ENCODE peak calls at places on chromosomes 3 and 15, in four cellular contexts. One of them, this sample, is unnamed.

GRCh38 chr15:27679621-27680521 is 419.2 kb downstream of the OCA2 start:
- DNase-seq in fibroblast of the aortic adventitia: no peak
- DNase-seq in ACHN: no peak
- DNase-seq in GM20000: no peak
- DNase-seq in this sample: no peak

GRCh38 chr3:67524046-67524445 is 130.4 kb downstream of the SUCLG2 start:
- DNase-seq in fibroblast of the aortic adventitia: no peak
- DNase-seq in ACHN: no peak
- DNase-seq in GM20000: no peak
- DNase-seq in this sample: peak; percentile 67

GRCh38 chr15:51232581-51232980 is 105.8 kb downstream of the CYP19A1 start:
- DNase-seq in fibroblast of the aortic adventitia: no peak
- DNase-seq in ACHN: no peak
- DNase-seq in GM20000: no peak
- DNase-seq in this sample: peak; percentile 1

GRCh38 chr15:60299452-60300047 is 98.2 kb downstream of the ANXA2 start:
- DNase-seq in fibroblast of the aortic adventitia: no peak
- DNase-seq in ACHN: no peak
- DNase-seq in GM20000: no peak
- DNase-seq in this sample: peak; percentile 60

GRCh38 chr3:39569095-39569494 is 101.6 kb downstream of the MOBP start:
- DNase-seq in fibroblast of the aortic adventitia: no peak
- DNase-seq in ACHN: no peak
- DNase-seq in GM20000: no peak
- DNase-seq in this sample: no peak

GRCh38 chr3:194755689-194756459 is 70.2 kb downstream of the FAM43A start:
- DNase-seq in fibroblast of the aortic adventitia: no peak
- DNase-seq in ACHN: no peak
- DNase-seq in GM20000: no peak
- DNase-seq in this sample: no peak

GRCh38 chr3:169305460-169305859 is 358.1 kb downstream of the MECOM start:
- DNase-seq in fibroblast of the aortic adventitia: no peak
- DNase-seq in ACHN: no peak
- DNase-seq in GM20000: no peak
- DNase-seq in this sample: no peak

GRCh38 chr3:5275529-5275928 is 88.0 kb downstream of the EDEM1 start:
- DNase-seq in fibroblast of the aortic adventitia: peak; percentile 4
- DNase-seq in ACHN: no peak
- DNase-seq in GM20000: no peak
- DNase-seq in this sample: no peak

This sample was measured in ELR.